ENCODE peak calls at places on chromosomes 7 and 10, in six cellular contexts. W is neuronal stem cell, V is mesenchymal stem cell, O is IMR-90, H is H9, N is H1. Y is an unnamed sample.

GRCh38 chr10:22554481-22555182 is 159.7 kb downstream of the PIP4K2A start:
- DNase-seq in W (peak; percentile 54), V (peak; percentile 82), O (peak; percentile 87), H (no peak), N (no peak), Y (no peak)

GRCh38 chr10:98306501-98306900 is 38.5 kb upstream of the LOXL4 start:
- DNase-seq in W (no peak), V (no peak), O (no peak), H (no peak), N (no peak), Y (no peak)

GRCh38 chr10:117363027-117363426 is 12.2 kb downstream of the PDZD8 start:
- DNase-seq in W (no peak), V (peak; percentile 35), O (peak; percentile 78), H (no peak), N (no peak), Y (no peak)

GRCh38 chr10:24751716-24752115 is 28.0 kb upstream of the ARHGAP21 start:
- DNase-seq in W (no peak), V (no peak), O (no peak), H (no peak), N (no peak), Y (no peak)

GRCh38 chr7:106704000-106704840 is 43.3 kb upstream of the CCDC71L start:
- DNase-seq in W (no peak), V (no peak), O (no peak), H (no peak), N (no peak), Y (peak; percentile 62)

GRCh38 chr7:33932832-33933468 is 27.6 kb downstream of the BMPER start:
- DNase-seq in W (peak; percentile 67), V (peak; percentile 80), O (peak; percentile 83), H (peak; percentile 87), N (peak; percentile 75), Y (peak; percentile 93)

GRCh38 chr10:63702107-63702506 is 180.9 kb downstream of the REEP3 start:
- DNase-seq in W (no peak), V (no peak), O (no peak), H (no peak), N (no peak), Y (no peak)

GRCh38 chr7:6234384-6234783 is 38.0 kb downstream of the CYTH3 start:
- DNase-seq in W (no peak), V (no peak), O (no peak), H (no peak), N (no peak), Y (no peak)

GRCh38 chr10:94314913-94315545 is 47.7 kb downstream of the NOC3L start:
- DNase-seq in W (no peak), V (peak; percentile 24), O (peak; percentile 43), H (no peak), N (no peak), Y (peak; percentile 28)

GRCh38 chr7:85191383-85191782 is 4.5 kb upstream of the SEMA3D start:
- DNase-seq in W (no peak), V (peak; percentile 20), O (peak; percentile 13), H (no peak), N (no peak), Y (peak; percentile 23)

GRCh38 chr7:47884675-47885074 is 63.6 kb downstream of the PKD1L1 start:
- DNase-seq in W (no peak), V (no peak), O (no peak), H (no peak), N (no peak), Y (no peak)

GRCh38 chr7:116561697-116562483 is 37.1 kb downstream of the CAV1 start:
- DNase-seq in W (no peak), V (no peak), O (peak; percentile 58), H (no peak), N (no peak), Y (no peak)

GRCh38 chr7:112497481-112497880 is 16.7 kb downstream of the LSMEM1 start:
- DNase-seq in W (no peak), V (no peak), O (no peak), H (no peak), N (no peak), Y (peak; percentile 37)

GRCh38 chr10:49220031-49220430 is 31.8 kb upstream of the TMEM273 start:
- DNase-seq in W (no peak), V (no peak), O (peak; percentile 65), H (no peak), N (no peak), Y (no peak)

GRCh38 chr7:8260871-8261707 is 878 bp downstream of the ICA1 start:
- DNase-seq in W (no peak), V (peak; percentile 33), O (no peak), H (no peak), N (no peak), Y (peak; percentile 25)

GRCh38 chr7:91827169-91827568 is 53.3 kb downstream of the MTERF1 start:
- DNase-seq in W (no peak), V (no peak), O (no peak), H (no peak), N (no peak), Y (no peak)

GRCh38 chr7:41877118-41877517 is 174.2 kb upstream of the INHBA start:
- DNase-seq in W (no peak), V (no peak), O (no peak), H (no peak), N (no peak), Y (no peak)

GRCh38 chr7:68559518-68559917 is 1038.8 kb upstream of the AUTS2 start:
- DNase-seq in W (no peak), V (no peak), O (no peak), H (no peak), N (no peak), Y (no peak)

GRCh38 chr7:74355091-74355490 is 65.9 kb downstream of the CLIP2 start:
- DNase-seq in W (no peak), V (peak; percentile 90), O (peak; percentile 88), H (no peak), N (no peak), Y (no peak)

GRCh38 chr7:17599733-17600685 is 301.6 kb downstream of the AHR start:
- DNase-seq in W (no peak), V (peak; percentile 87), O (peak; percentile 92), H (no peak), N (no peak), Y (no peak)

GRCh38 chr10:1420663-1421362 is 316.5 kb downstream of the ADARB2 start:
- DNase-seq in W (peak; percentile 77), V (peak; percentile 10), O (no peak), H (peak; percentile 93), N (peak; percentile 84), Y (peak; percentile 93)

GRCh38 chr7:120628233-120628632 is 229.7 kb downstream of the TSPAN12 start:
- DNase-seq in W (no peak), V (no peak), O (no peak), H (no peak), N (no peak), Y (no peak)

GRCh38 chr7:27346531-27347260 is 104.1 kb downstream of the EVX1 start:
- DNase-seq in W (no peak), V (peak; percentile 57), O (peak; percentile 84), H (peak; percentile 36), N (no peak), Y (peak; percentile 57)

GRCh38 chr10:133258818-133259602 is 17.7 kb downstream of the ADAM8 start:
- DNase-seq in W (no peak), V (peak; percentile 99), O (peak; percentile 100), H (no peak), N (no peak), Y (no peak)

GRCh38 chr7:73703985-73704639 is 15.4 kb downstream of the STX1A start:
- DNase-seq in W (peak; percentile 88), V (peak; percentile 50), O (peak; percentile 12), H (peak; percentile 96), N (peak; percentile 47), Y (peak; percentile 83)

GRCh38 chr7:149854611-149855367 is 16.6 kb downstream of the ZNF862 start:
- DNase-seq in W (no peak), V (peak; percentile 22), O (peak; percentile 51), H (peak; percentile 83), N (no peak), Y (peak; percentile 84)

GRCh38 chr7:133480868-133481267 is 228.0 kb downstream of the EXOC4 start:
- DNase-seq in W (no peak), V (no peak), O (no peak), H (no peak), N (no peak), Y (no peak)
- H3K4me1 ChIP-seq in W (no peaks in the 10 kb centered on the region), V (peaks cover 4% of the 10 kb centered on the region), O (no peaks in the 10 kb centered on the region), H (no peaks in the 10 kb centered on the region), N (no peaks in the 10 kb centered on the region), Y (peaks cover 2% of the 10 kb centered on the region)

DNA sequence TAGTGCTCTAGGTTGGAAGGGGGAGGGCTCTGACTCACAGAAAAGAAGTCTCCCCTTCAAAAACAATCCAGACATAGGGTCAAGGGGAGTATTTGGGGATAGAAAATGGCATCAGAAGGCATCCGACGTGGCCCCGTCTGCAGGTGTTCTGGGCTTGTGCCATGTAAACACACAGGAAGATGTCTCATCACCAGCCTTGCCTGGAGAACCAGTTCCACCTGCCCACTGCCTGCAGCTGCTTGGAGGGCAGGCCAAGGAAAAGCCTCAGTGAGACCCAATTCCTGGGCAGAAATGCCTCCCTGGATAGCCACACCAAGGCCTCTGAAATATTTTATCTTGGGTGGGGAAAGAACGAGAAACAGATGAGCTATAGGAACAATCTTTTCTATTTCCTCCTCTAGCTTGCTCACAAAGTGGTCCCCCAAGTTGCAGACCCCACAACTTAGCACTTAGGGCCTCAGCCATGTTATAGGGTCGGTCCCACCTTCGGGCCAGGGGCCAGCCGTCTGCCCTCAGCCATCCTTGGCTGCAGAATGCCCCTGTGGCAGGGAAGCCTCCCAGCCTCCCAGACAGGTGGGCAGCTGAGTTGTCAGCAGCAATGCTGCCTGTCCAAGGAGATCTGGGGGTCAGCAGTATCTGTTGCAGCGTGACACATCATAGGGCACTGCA is 54.3 kb upstream of the ECHDC3 start:
- DNase-seq in W (no peak), V (no peak), O (no peak), H (no peak), N (no peak), Y (no peak)
- H2AK5ac ChIP-seq in W (no peak overlapping the region), V (no peak overlapping the region), O (no peak overlapping the region), H (no peak overlapping the region), N (no peak overlapping the region), Y (no peak overlapping the region)

DNA sequence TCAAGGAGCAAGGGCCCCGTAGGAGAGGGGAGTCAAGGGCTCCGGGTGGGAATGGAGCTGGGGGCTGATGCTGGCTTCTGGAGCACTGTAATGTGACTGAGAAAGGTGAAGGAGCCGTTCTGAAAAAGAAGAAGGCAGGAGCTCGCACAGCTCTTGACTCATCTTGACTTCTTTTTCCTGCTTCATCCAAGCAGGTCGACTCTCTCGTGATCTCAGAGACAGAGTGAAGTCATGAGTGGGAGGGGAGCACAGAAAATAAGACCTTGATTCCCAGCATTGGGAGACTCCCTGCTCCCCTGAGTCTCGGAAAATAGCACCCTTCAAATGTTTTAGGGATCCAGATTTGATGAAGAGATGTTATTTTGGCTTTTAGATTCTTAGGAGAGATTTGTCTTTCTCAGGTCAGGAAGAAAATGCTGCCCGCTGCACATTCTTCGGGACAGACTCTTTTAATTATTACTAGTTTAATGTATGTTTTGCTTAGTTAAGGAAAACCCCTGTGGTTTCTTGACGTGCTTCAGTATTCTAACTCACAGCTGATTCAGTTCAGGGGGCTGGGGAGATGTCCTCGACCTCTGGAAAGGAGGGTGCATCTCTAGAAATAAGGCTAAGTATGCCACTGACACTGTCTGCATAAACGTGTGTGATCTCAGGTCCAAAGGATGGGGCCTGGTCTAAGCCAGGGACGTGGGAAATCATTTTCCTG is 34.1 kb downstream of the EGFR start:
- DNase-seq in W (no peak), V (peak; percentile 58), O (peak; percentile 84), H (no peak), N (no peak), Y (no peak)
- H3K18ac ChIP-seq in W (no peak overlapping the region), V (no peak overlapping the region), O (peak overlapping the region; percentile 55), H (no peak overlapping the region), N (no peak overlapping the region), Y (no peak overlapping the region)

GRCh38 chr10:86958109-86958830 is at the start of gene SNCG:
- DNase-seq in W (no peak), V (no peak), O (no peak), H (peak; percentile 48), N (no peak), Y (no peak)
- H3K4me1 ChIP-seq in W (peaks cover 54% of the 10 kb centered on the region), V (peaks cover 34% of the 10 kb centered on the region), O (peaks cover 21% of the 10 kb centered on the region), H (peaks cover 11% of the 10 kb centered on the region), N (peaks cover 60% of the 10 kb centered on the region), Y (peaks cover 35% of the 10 kb centered on the region)

GRCh38 chr10:121526040-121526790 is 72.0 kb downstream of the FGFR2 start:
- DNase-seq in W (peak; percentile 24), V (no peak), O (no peak), H (no peak), N (no peak), Y (no peak)
- H2AK5ac ChIP-seq in W (no peak overlapping the region), V (peak overlapping the region; percentile 97), O (no peak overlapping the region), H (no peak overlapping the region), N (no peak overlapping the region), Y (no peak overlapping the region)